ENCODE peak calls at places on chromosomes 1 and 21, in nine cellular contexts. One of them, this sample, is unnamed.

GRCh38 chr1:204885790-204886189 is 15.1 kb downstream of the NFASC start:
- DNase-seq in transverse colon: no peak
- DNase-seq in GM23338: no peak
- DNase-seq in H9: no peak
- DNase-seq in OCI-LY7: no peak
- DNase-seq in tibial nerve: peak; percentile 22
- DNase-seq in tibial artery: no peak
- DNase-seq in heart right ventricle: no peak
- DNase-seq in CD4-positive, alpha-beta T cell: no peak
- DNase-seq in this sample: no peak

GRCh38 chr1:32791881-32792280 is 25.3 kb downstream of the YARS1 start:
- DNase-seq in transverse colon: no peak
- DNase-seq in GM23338: no peak
- DNase-seq in H9: no peak
- DNase-seq in OCI-LY7: no peak
- DNase-seq in tibial nerve: no peak
- DNase-seq in tibial artery: no peak
- DNase-seq in heart right ventricle: no peak
- DNase-seq in CD4-positive, alpha-beta T cell: no peak
- DNase-seq in this sample: no peak

GRCh38 chr1:183593356-183593755 is 3.1 kb upstream of the NCF2 start:
- DNase-seq in transverse colon: peak; percentile 20
- DNase-seq in GM23338: no peak
- DNase-seq in H9: no peak
- DNase-seq in OCI-LY7: peak; percentile 47
- DNase-seq in tibial nerve: no peak
- DNase-seq in tibial artery: no peak
- DNase-seq in heart right ventricle: no peak
- DNase-seq in CD4-positive, alpha-beta T cell: no peak
- DNase-seq in this sample: no peak

GRCh38 chr21:28554660-28555475 is 437.8 kb downstream of the LTN1 start:
- DNase-seq in transverse colon: no peak
- DNase-seq in GM23338: peak; percentile 18
- DNase-seq in H9: peak; percentile 41
- DNase-seq in OCI-LY7: no peak
- DNase-seq in tibial nerve: no peak
- DNase-seq in tibial artery: no peak
- DNase-seq in heart right ventricle: no peak
- DNase-seq in CD4-positive, alpha-beta T cell: no peak
- DNase-seq in this sample: no peak

GRCh38 chr1:233945573-233945972 is 41.1 kb downstream of the SLC35F3 start:
- DNase-seq in transverse colon: no peak
- DNase-seq in GM23338: no peak
- DNase-seq in H9: no peak
- DNase-seq in OCI-LY7: no peak
- DNase-seq in tibial nerve: no peak
- DNase-seq in tibial artery: no peak
- DNase-seq in heart right ventricle: no peak
- DNase-seq in CD4-positive, alpha-beta T cell: no peak
- DNase-seq in this sample: no peak

GRCh38 chr1:169726851-169727250 is 7.0 kb downstream of the SELE start:
- DNase-seq in transverse colon: peak; percentile 18
- DNase-seq in GM23338: no peak
- DNase-seq in H9: no peak
- DNase-seq in OCI-LY7: no peak
- DNase-seq in tibial nerve: no peak
- DNase-seq in tibial artery: no peak
- DNase-seq in heart right ventricle: no peak
- DNase-seq in CD4-positive, alpha-beta T cell: no peak
- DNase-seq in this sample: no peak

GRCh38 chr1:17653728-17654351 is 101.3 kb upstream of the ACTL8 start:
- DNase-seq in transverse colon: no peak
- DNase-seq in GM23338: peak; percentile 80
- DNase-seq in H9: peak; percentile 64
- DNase-seq in OCI-LY7: peak; percentile 45
- DNase-seq in tibial nerve: peak; percentile 38
- DNase-seq in tibial artery: no peak
- DNase-seq in heart right ventricle: peak; percentile 43
- DNase-seq in CD4-positive, alpha-beta T cell: peak; percentile 8
- DNase-seq in this sample: peak; percentile 63

GRCh38 chr1:205916541-205916940 is 26.7 kb downstream of the SLC26A9 start:
- DNase-seq in transverse colon: no peak
- DNase-seq in GM23338: no peak
- DNase-seq in H9: no peak
- DNase-seq in OCI-LY7: no peak
- DNase-seq in tibial nerve: no peak
- DNase-seq in tibial artery: no peak
- DNase-seq in heart right ventricle: no peak
- DNase-seq in CD4-positive, alpha-beta T cell: no peak
- DNase-seq in this sample: no peak

GRCh38 chr1:15224259-15224869 is 22.7 kb upstream of the FHAD1 start:
- DNase-seq in transverse colon: no peak
- DNase-seq in GM23338: no peak
- DNase-seq in H9: no peak
- DNase-seq in OCI-LY7: no peak
- DNase-seq in tibial nerve: no peak
- DNase-seq in tibial artery: no peak
- DNase-seq in heart right ventricle: no peak
- DNase-seq in CD4-positive, alpha-beta T cell: no peak
- DNase-seq in this sample: no peak

GRCh38 chr1:17588048-17588781 is 48.7 kb downstream of the ARHGEF10L start:
- DNase-seq in transverse colon: peak; percentile 91
- DNase-seq in GM23338: peak; percentile 44
- DNase-seq in H9: peak; percentile 77
- DNase-seq in OCI-LY7: no peak
- DNase-seq in tibial nerve: no peak
- DNase-seq in tibial artery: peak; percentile 94
- DNase-seq in heart right ventricle: peak; percentile 76
- DNase-seq in CD4-positive, alpha-beta T cell: no peak
- DNase-seq in this sample: no peak

GRCh38 chr1:17763995-17764394 is 8.9 kb downstream of the ACTL8 start:
- DNase-seq in transverse colon: no peak
- DNase-seq in GM23338: no peak
- DNase-seq in H9: no peak
- DNase-seq in OCI-LY7: no peak
- DNase-seq in tibial nerve: no peak
- DNase-seq in tibial artery: no peak
- DNase-seq in heart right ventricle: no peak
- DNase-seq in CD4-positive, alpha-beta T cell: no peak
- DNase-seq in this sample: no peak

GRCh38 chr21:32352556-32352955 is 40.3 kb downstream of the URB1 start:
- DNase-seq in transverse colon: no peak
- DNase-seq in GM23338: no peak
- DNase-seq in H9: no peak
- DNase-seq in OCI-LY7: no peak
- DNase-seq in tibial nerve: no peak
- DNase-seq in tibial artery: no peak
- DNase-seq in heart right ventricle: no peak
- DNase-seq in CD4-positive, alpha-beta T cell: no peak
- DNase-seq in this sample: no peak

GRCh38 chr21:34133802-34134201 is 60.4 kb downstream of the MRPS6 start:
- DNase-seq in transverse colon: no peak
- DNase-seq in GM23338: peak; percentile 56
- DNase-seq in H9: no peak
- DNase-seq in OCI-LY7: no peak
- DNase-seq in tibial nerve: no peak
- DNase-seq in tibial artery: no peak
- DNase-seq in heart right ventricle: no peak
- DNase-seq in CD4-positive, alpha-beta T cell: no peak
- DNase-seq in this sample: no peak
- TF ChIP-seq CTCF in transverse colon: peak; percentile 22
- TF ChIP-seq CTCF in GM23338: peak; percentile 73
- TF ChIP-seq CTCF in H9: peak; percentile 73
- TF ChIP-seq CTCF in OCI-LY7: peak; percentile 42
- TF ChIP-seq CTCF in tibial nerve: no peak
- TF ChIP-seq CTCF in tibial artery: no peak
- TF ChIP-seq CTCF in heart right ventricle: peak; percentile 25
- TF ChIP-seq CTCF in CD4-positive, alpha-beta T cell: peak; percentile 24
- TF ChIP-seq CTCF in this sample: peak; percentile 9

GRCh38 chr1:228082975-228083870 is 715 bp downstream of the ARF1 start:
- DNase-seq in transverse colon: peak; percentile 59
- DNase-seq in GM23338: peak; percentile 40
- DNase-seq in H9: no peak
- DNase-seq in OCI-LY7: peak; percentile 56
- DNase-seq in tibial nerve: peak; percentile 49
- DNase-seq in tibial artery: peak; percentile 84
- DNase-seq in heart right ventricle: peak; percentile 74
- DNase-seq in CD4-positive, alpha-beta T cell: peak; percentile 31
- DNase-seq in this sample: no peak

GRCh38 chr1:228084797-228085196 is 2.3 kb downstream of the ARF1 start:
- DNase-seq in transverse colon: no peak
- DNase-seq in GM23338: no peak
- DNase-seq in H9: no peak
- DNase-seq in OCI-LY7: no peak
- DNase-seq in tibial nerve: no peak
- DNase-seq in tibial artery: no peak
- DNase-seq in heart right ventricle: no peak
- DNase-seq in CD4-positive, alpha-beta T cell: no peak
- DNase-seq in this sample: no peak

GRCh38 chr1:228085287-228085926 is 2.9 kb downstream of the ARF1 start:
- DNase-seq in transverse colon: peak; percentile 50
- DNase-seq in GM23338: peak; percentile 37
- DNase-seq in H9: no peak
- DNase-seq in OCI-LY7: no peak
- DNase-seq in tibial nerve: peak; percentile 38
- DNase-seq in tibial artery: no peak
- DNase-seq in heart right ventricle: no peak
- DNase-seq in CD4-positive, alpha-beta T cell: no peak
- DNase-seq in this sample: no peak

GRCh38 chr1:228083871-228084278 is 1.4 kb downstream of the ARF1 start:
- DNase-seq in transverse colon: no peak
- DNase-seq in GM23338: no peak
- DNase-seq in H9: no peak
- DNase-seq in OCI-LY7: no peak
- DNase-seq in tibial nerve: no peak
- DNase-seq in tibial artery: no peak
- DNase-seq in heart right ventricle: no peak
- DNase-seq in CD4-positive, alpha-beta T cell: no peak
- DNase-seq in this sample: no peak

DNA sequence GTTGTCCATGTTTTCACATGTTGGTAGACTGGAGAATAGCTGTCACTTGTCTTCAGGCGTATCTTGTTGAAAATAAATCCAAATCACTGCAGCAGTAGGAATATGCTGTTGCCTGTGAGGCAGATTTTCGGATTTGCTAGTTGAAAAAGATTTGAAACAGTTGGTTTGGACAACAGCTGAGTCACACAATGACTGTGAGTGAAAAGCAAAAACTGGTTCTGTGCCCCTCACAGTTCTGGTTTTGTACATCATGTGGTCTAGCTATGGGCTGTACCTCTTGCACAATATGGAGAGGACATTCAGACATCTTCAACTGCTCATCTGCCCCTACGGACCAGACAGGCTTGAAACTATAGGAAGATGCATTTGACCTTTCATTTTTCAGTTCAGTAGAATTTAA is 1.8 kb downstream of the ARF1 start:
- DNase-seq in transverse colon: no peak
- DNase-seq in GM23338: no peak
- DNase-seq in H9: no peak
- DNase-seq in OCI-LY7: no peak
- DNase-seq in tibial nerve: no peak
- DNase-seq in tibial artery: no peak
- DNase-seq in heart right ventricle: no peak
- DNase-seq in CD4-positive, alpha-beta T cell: no peak
- DNase-seq in this sample: no peak
- H3K27ac ChIP-seq in transverse colon: peak overlapping the region; percentile 99
- H3K27ac ChIP-seq in GM23338: no peak overlapping the region
- H3K27ac ChIP-seq in H9: no peak overlapping the region
- H3K27ac ChIP-seq in OCI-LY7: no peak overlapping the region
- H3K27ac ChIP-seq in tibial nerve: peak overlapping the region; percentile 100
- H3K27ac ChIP-seq in tibial artery: peak overlapping the region; percentile 95
- H3K27ac ChIP-seq in heart right ventricle: peak overlapping the region; percentile 100
- H3K27ac ChIP-seq in CD4-positive, alpha-beta T cell: no peak overlapping the region
- H3K27ac ChIP-seq in this sample: peak overlapping the region; percentile 85

DNA sequence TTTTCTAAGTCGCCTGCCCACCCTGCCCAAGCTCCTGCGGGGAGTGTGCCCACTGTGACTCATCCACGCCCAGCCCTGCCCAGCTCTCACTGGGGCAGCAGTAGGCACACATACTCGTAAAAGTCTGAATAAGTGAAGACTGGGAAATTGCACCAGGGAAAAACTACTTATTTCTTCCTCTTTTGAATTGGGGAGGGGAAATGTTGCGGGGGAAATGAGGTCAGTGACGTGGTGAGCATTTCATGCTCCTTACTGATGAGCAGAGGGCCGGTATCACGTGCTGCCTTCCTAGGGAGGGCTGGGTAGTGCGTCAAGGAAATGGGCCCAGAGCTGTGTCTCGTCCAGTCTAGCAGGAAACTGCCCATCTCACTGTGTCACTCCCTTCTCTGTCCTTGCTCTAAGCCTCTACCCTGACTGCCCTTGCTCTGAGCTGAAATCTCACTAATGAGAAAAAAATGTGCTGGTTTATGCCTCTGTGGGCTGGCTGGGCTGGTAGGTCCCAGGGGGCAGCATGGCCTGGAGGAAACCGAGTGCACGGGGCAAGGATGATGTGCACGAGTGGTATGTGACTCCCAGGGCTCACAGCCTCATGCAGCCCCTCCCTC is 13.5 kb upstream of the TNFRSF1B start:
- DNase-seq in transverse colon: peak; percentile 53
- DNase-seq in GM23338: no peak
- DNase-seq in H9: no peak
- DNase-seq in OCI-LY7: peak; percentile 35
- DNase-seq in tibial nerve: peak; percentile 69
- DNase-seq in tibial artery: peak; percentile 83
- DNase-seq in heart right ventricle: no peak
- DNase-seq in CD4-positive, alpha-beta T cell: no peak
- DNase-seq in this sample: no peak
- TF ChIP-seq CTCF in transverse colon: no peak
- TF ChIP-seq CTCF in GM23338: no peak
- TF ChIP-seq CTCF in H9: no peak
- TF ChIP-seq CTCF in OCI-LY7: no peak
- TF ChIP-seq CTCF in tibial nerve: no peak
- TF ChIP-seq CTCF in tibial artery: no peak
- TF ChIP-seq CTCF in heart right ventricle: no peak
- TF ChIP-seq CTCF in CD4-positive, alpha-beta T cell: no peak
- TF ChIP-seq CTCF in this sample: no peak

DNA sequence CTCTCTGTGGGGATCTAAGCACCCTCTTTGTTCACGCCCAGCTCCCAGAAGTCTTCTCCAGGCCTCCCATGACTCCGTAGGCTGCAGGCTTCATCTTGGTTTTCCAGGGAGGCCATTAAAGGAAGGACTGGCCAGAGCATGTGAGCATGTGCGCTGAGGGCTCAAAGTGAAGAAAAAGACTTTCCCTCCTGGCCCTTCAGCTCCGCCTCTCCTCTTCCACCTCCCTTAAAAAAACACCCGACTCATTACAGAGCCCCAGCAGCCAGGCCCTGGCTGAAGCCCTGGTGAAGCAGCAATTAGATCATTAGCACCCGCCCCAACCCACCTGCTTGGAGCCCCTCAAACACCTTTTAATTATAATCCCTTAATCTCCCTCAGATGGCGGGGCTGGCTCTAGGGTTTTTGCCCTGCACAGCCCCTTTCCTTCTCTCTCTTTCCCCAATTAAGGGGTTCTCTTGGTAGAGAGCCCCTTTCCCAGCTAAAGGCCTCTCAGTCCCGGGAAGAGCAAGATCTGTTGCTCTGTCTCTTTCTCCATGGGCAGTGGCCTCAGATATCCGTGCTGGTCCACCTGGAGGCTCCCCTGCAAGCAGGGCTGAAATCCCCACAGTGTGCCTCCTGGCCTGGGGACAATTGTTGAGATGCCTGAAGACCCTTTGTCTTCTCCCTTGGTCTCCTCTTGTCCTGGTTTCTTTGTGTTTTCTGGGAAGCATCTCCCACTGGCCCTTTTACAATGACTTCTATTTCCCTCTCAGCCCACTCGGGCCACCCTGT is 30.5 kb downstream of the RHBG start:
- DNase-seq in transverse colon: no peak
- DNase-seq in GM23338: no peak
- DNase-seq in H9: no peak
- DNase-seq in OCI-LY7: no peak
- DNase-seq in tibial nerve: no peak
- DNase-seq in tibial artery: no peak
- DNase-seq in heart right ventricle: no peak
- DNase-seq in CD4-positive, alpha-beta T cell: no peak
- DNase-seq in this sample: no peak
- H3K27ac ChIP-seq in transverse colon: no peak overlapping the region
- H3K27ac ChIP-seq in GM23338: no peak overlapping the region
- H3K27ac ChIP-seq in H9: no peak overlapping the region
- H3K27ac ChIP-seq in OCI-LY7: no peak overlapping the region
- H3K27ac ChIP-seq in tibial nerve: no peak overlapping the region
- H3K27ac ChIP-seq in tibial artery: no peak overlapping the region
- H3K27ac ChIP-seq in heart right ventricle: no peak overlapping the region
- H3K27ac ChIP-seq in CD4-positive, alpha-beta T cell: no peak overlapping the region
- H3K27ac ChIP-seq in this sample: no peak overlapping the region